ENCODE peak calls at places on chromosome 10, in four cellular contexts. X is body of pancreas, M is left ventricle myocardium inferior, T is uterus. C is an unnamed sample.

GRCh38 chr10:33126118-33126517 is 168.1 kb upstream of the ITGB1 start:
- DNase-seq in M (no peak), X (no peak), T (no peak), C (peak; percentile 28)

GRCh38 chr10:46328853-46329689 is 42.3 kb downstream of the ANTXRL start:
- DNase-seq in M (no peak), T (no peak), X (no peak), C (no peak)

GRCh38 chr10:92689663-92690210 is at the start of gene HHEX:
- DNase-seq in M (peak; percentile 61), X (peak; percentile 76), T (peak; percentile 22), C (peak; percentile 67)

GRCh38 chr10:20962165-20962564 is 65.1 kb upstream of the NEBL start:
- DNase-seq in T (no peak), X (no peak), M (no peak), C (no peak)

GRCh38 chr10:43375401-43376020 is 4.1 kb downstream of the FXYD4 start:
- DNase-seq in X (no peak), T (no peak), M (no peak), C (no peak)

GRCh38 chr10:73404690-73405089 is 9.2 kb downstream of the ANXA7 start:
- DNase-seq in T (no peak), M (no peak), X (no peak), C (no peak)

GRCh38 chr10:94225589-94225988 is 137.2 kb downstream of the NOC3L start:
- DNase-seq in M (no peak), T (no peak), X (peak; percentile 8), C (no peak)

GRCh38 chr10:75103881-75104686 is 7.4 kb upstream of the SAMD8 start:
- DNase-seq in T (no peak), X (no peak), M (no peak), C (no peak)

GRCh38 chr10:9296206-9296605 is 1241.7 kb downstream of the GATA3 start:
- DNase-seq in T (no peak), X (no peak), M (no peak), C (no peak)

GRCh38 chr10:46233101-46233500 is 53.7 kb upstream of the ANTXRL start:
- DNase-seq in M (no peak), T (peak; percentile 0), X (no peak), C (no peak)

GRCh38 chr10:124864421-124865193 is 63.0 kb downstream of the ABRAXAS2 start:
- DNase-seq in M (peak; percentile 86), T (no peak), X (peak; percentile 72), C (peak; percentile 93)

GRCh38 chr10:3548702-3549101 is 236.3 kb downstream of the KLF6 start:
- DNase-seq in X (no peak), T (no peak), M (no peak), C (no peak)

GRCh38 chr10:47040681-47041080 is 129.5 kb downstream of the PTPN20 start:
- DNase-seq in X (no peak), T (no peak), M (no peak), C (no peak)

GRCh38 chr10:97278491-97278989 is 13.9 kb downstream of the ARHGAP19 start:
- DNase-seq in M (no peak), X (peak; percentile 4), T (no peak), C (no peak)

GRCh38 chr10:100890696-100891271 is 22.0 kb upstream of the SLF2 start:
- DNase-seq in X (peak; percentile 19), T (no peak), M (no peak), C (no peak)

GRCh38 chr10:79287973-79288715 is 59.1 kb upstream of the PPIF start:
- DNase-seq in X (no peak), T (no peak), M (no peak), C (no peak)

GRCh38 chr10:110912374-110912773 is 6.6 kb downstream of the BBIP1 start:
- DNase-seq in T (no peak), X (no peak), M (no peak), C (no peak)

GRCh38 chr10:84429926-84430520 is 101.6 kb downstream of the CCSER2 start:
- DNase-seq in X (peak; percentile 65), M (peak; percentile 34), T (no peak), C (peak; percentile 39)

GRCh38 chr10:73812662-73813061 is 1.3 kb upstream of the NDST2 start:
- DNase-seq in M (no peak), X (no peak), T (no peak), C (no peak)

GRCh38 chr10:118522791-118523498 is 72.5 kb downstream of the PRLHR start:
- DNase-seq in M (no peak), X (no peak), T (no peak), C (no peak)

GRCh38 chr10:83127942-83128575 is 1011.2 kb upstream of the GHITM start:
- DNase-seq in X (no peak), M (no peak), T (no peak), C (no peak)

GRCh38 chr10:17084258-17084657 is 45.4 kb downstream of the CUBN start:
- DNase-seq in X (no peak), M (no peak), T (no peak), C (no peak)

GRCh38 chr10:96125142-96125515 is 5.0 kb upstream of the ZNF518A start:
- DNase-seq in X (no peak), T (no peak), M (no peak), C (no peak)

GRCh38 chr10:96129387-96130325 is at the start of gene ZNF518A:
- DNase-seq in T (peak; percentile 87), X (peak; percentile 97), M (peak; percentile 91), C (peak; percentile 97)

GRCh38 chr10:96133135-96133534 is 3.0 kb downstream of the ZNF518A start:
- DNase-seq in T (no peak), M (no peak), X (no peak), C (no peak)

GRCh38 chr10:96124230-96125141 is 5.6 kb upstream of the ZNF518A start:
- DNase-seq in T (no peak), X (peak; percentile 74), M (no peak), C (peak; percentile 23)

DNA sequence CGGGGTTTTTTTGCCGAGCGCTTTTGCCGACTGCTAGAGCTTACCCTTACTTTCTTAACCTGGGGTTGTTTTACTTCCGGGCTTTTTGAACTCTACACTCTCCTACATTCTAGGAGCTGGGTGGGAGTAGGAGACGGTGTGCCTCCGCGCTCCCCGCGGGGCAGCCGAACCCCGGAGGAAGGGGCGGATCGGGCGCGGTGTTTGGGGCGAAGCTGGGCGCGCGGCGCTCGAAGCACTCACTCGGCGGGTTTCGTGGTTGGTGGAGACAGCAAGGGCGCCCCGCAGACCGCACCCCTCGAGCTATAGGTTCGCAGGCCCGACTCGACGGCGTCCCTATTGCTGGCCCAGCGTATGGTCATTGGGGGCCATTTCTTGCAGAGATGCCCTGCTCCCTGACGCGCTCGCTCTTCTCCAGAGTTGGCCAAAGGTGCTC is 245 bp downstream of the ZNF518A start:
- DNase-seq in M (peak; percentile 68), X (peak; percentile 66), T (no peak), C (peak; percentile 71)
- TF ChIP-seq CTCF in M (no peak), X (no peak), T (no peak), C (no peak)

GRCh38 chr10:18400911-18401260 is 250.5 kb downstream of the NSUN6 start:
- DNase-seq in M (no peak), X (peak; percentile 29), T (no peak), C (no peak)

GRCh38 chr10:18400201-18400910 is 251.0 kb downstream of the NSUN6 start:
- DNase-seq in M (no peak), X (peak; percentile 59), T (no peak), C (no peak)

GRCh38 chr10:18401416-18402195 is 249.8 kb downstream of the NSUN6 start:
- DNase-seq in M (no peak), X (no peak), T (no peak), C (no peak)

GRCh38 chr10:18399158-18399557 is 252.2 kb downstream of the NSUN6 start:
- DNase-seq in T (no peak), M (no peak), X (no peak), C (no peak)

DNA sequence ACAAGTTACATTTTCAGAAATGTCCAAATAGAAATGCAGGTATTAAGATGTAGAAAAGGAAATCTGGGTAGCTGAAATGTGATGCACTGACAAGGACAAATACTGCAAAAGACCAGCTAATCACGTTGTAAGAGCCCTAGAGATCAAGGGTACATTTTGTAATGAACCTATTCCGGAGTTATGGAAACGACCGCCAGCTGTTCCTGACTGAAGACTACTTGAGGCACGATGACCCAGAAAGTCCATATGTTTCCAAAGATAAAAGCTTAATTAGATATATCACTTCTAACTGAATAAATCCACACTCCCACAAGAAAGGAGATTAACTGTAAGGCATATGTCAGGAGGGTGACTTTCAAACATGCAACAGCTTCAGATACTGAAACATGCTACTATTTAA is 253.5 kb downstream of the NSUN6 start:
- DNase-seq in X (peak; percentile 16), M (no peak), T (no peak), C (no peak)
- H3K4me1 ChIP-seq in X (peaks cover 13% of the 10 kb centered on the region), M (peaks cover 64% of the 10 kb centered on the region), T (no peaks in the 10 kb centered on the region), C (peaks cover 5% of the 10 kb centered on the region)

DNA sequence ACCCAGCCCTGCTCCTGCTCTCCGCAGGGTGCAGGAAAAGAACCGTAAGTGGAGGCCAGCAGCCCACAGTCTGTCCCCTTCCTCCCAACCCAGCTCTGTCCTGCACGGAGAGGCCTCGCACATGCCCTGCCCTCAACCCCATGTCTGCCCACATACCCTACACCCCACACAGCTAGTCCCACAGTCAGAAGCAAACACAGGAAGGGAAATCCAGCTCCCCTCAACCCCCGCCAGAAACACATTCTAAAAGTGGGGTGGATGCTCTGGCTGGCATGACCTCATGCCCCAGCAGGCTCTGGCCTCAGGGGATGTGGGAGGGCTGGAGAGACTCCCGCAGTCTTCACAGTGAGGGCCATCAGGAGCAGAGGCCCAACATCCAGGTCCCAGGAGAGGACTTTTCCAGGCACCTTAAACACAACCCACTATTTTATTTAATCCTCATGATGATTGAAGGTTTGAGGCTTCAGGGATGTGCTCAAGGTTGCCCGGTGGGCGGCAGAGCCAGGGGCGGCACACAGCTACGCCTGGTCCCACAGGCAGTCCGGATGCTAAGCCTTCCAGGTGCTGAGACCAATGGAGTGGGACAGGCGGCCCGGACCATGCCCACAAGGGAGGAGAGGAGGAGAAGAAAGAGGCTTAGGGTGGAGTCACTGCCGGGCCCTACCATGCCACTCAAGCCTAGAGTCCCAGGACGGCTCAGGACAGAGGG is 29.9 kb downstream of the CALML5 start:
- DNase-seq in T (no peak), X (no peak), M (no peak), C (no peak)
- H3K27ac ChIP-seq in T (no peak overlapping the region), X (no peak overlapping the region), M (no peak overlapping the region), C (no peak overlapping the region)

GRCh38 chr10:121927361-121927840 is 430 bp downstream of the ATE1 start:
- DNase-seq in T (peak; percentile 53), M (peak; percentile 60), X (peak; percentile 53), C (peak; percentile 79)

GRCh38 chr10:121926157-121926556 is 1.7 kb downstream of the ATE1 start:
- DNase-seq in T (no peak), M (no peak), X (no peak), C (no peak)

GRCh38 chr10:121926669-121927360 is 1.0 kb downstream of the ATE1 start:
- DNase-seq in X (no peak), M (no peak), T (no peak), C (no peak)

GRCh38 chr10:121928528-121928884 is 675 bp upstream of the ATE1 start:
- DNase-seq in T (no peak), X (peak; percentile 60), M (peak; percentile 25), C (no peak)

DNA sequence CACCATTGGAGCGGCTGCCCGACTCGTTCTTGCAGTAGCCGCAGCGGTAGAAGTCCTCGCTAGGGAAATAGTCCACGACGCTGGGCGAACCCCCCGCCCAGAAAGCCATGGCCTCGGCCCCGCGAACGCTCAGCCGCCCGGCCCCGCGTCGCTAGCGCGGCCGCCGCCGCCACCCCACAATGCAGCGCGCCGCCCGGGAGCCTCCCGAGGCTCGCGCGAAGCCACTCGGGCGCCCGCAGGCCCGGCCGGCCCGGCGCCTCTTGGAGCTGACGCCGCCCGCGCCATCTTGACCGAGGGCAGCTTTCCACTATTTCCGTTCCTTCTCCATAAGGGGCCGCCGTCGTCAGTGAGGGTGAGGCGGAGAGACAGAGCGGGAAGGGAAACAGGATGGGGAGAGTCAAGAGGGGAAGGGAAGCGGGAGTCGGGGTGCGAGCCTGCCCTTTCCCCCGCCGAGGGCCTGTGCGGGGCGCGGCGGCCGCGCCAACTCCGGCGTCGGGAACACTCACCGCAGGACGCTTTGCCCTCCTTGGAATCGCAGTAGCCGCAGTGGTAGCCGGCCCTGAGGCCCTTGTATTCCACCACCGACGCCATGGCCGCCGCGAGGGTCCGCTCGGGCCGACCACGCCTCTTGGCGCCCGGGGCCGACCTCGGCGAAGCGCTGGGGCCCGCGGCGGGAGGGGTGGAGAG is at the start of gene ATE1:
- DNase-seq in T (peak; percentile 92), X (peak; percentile 93), M (peak; percentile 92), C (peak; percentile 95)
- TF ChIP-seq CTCF in T (no peak), X (peak; percentile 24), M (peak; percentile 12), C (peak; percentile 41)

C was measured in heart left ventricle.